ENCODE peak calls at places on chromosomes 13 and 19, in five cellular contexts. J is mesendoderm, N is trophoblast cell, T is neuronal stem cell, V is mesenchymal stem cell. W is an unnamed sample.

GRCh38 chr13:21402586-21403307 is 56.4 kb downstream of the ZDHHC20 start:
- DNase-seq in J (no peak), N (no peak), T (no peak), V (peak), W (peak)

GRCh38 chr13:77898097-77898496 is 20.5 kb downstream of the EDNRB start:
- DNase-seq in J (no peak), N (no peak), T (no peak), V (peak), W (peak)

GRCh38 chr13:113044431-113045114 is 61.0 kb upstream of the F7 start:
- DNase-seq in J (no peak), N (no peak), T (no peak), V (no peak), W (no peak)

GRCh38 chr13:44726214-44726613 is 150.1 kb upstream of the TSC22D1 start:
- DNase-seq in J (no peak), N (peak), T (no peak), V (peak), W (peak)

GRCh38 chr19:35044317-35045117 is 3.0 kb downstream of the HPN start:
- DNase-seq in J (peak), N (peak), T (peak), V (peak), W (peak)

GRCh38 chr19:3073159-3073563 is 10.9 kb upstream of the TLE5 start:
- DNase-seq in J (peak), N (peak), T (no peak), V (peak), W (peak)

GRCh38 chr13:20127563-20128458 is 33.0 kb downstream of the GJA3 start:
- DNase-seq in J (peak), N (peak), T (peak), V (peak), W (peak)

GRCh38 chr13:79735228-79735627 is 254.3 kb downstream of the NDFIP2 start:
- DNase-seq in J (no peak), N (no peak), T (no peak), V (peak), W (peak)

GRCh38 chr19:41245779-41246297 is 18.3 kb upstream of the HNRNPUL1 start:
- DNase-seq in J (no peak), N (no peak), T (no peak), V (no peak), W (no peak)

GRCh38 chr19:27720155-27720554 is 1492.8 kb downstream of the UQCRFS1 start:
- DNase-seq in J (no peak), N (peak), T (no peak), V (no peak), W (no peak)

GRCh38 chr19:54209748-54210494 is 9.3 kb downstream of the RPS9 start:
- DNase-seq in J (peak), N (peak), T (no peak), V (peak), W (peak)

GRCh38 chr13:113729329-113730019 is 29.6 kb upstream of the TMEM255B start:
- DNase-seq in J (no peak), N (no peak), T (no peak), V (no peak), W (no peak)

GRCh38 chr13:77345150-77345780 is 18.4 kb upstream of the MYCBP2 start:
- DNase-seq in J (no peak), N (peak), T (no peak), V (no peak), W (no peak)

GRCh38 chr13:97574926-97575325 is 141.0 kb downstream of the RAP2A start:
- DNase-seq in J (peak), N (peak), T (no peak), V (peak), W (peak)

GRCh38 chr13:20553309-20553708 is 13.6 kb upstream of the IFT88 start:
- DNase-seq in J (no peak), N (peak), T (no peak), V (no peak), W (no peak)

GRCh38 chr13:85590231-85590931 is 208.8 kb downstream of the SLITRK6 start:
- DNase-seq in J (no peak), N (no peak), T (no peak), V (peak), W (no peak)

GRCh38 chr13:30408319-30409101 is 13.8 kb upstream of the UBE2L5 start:
- DNase-seq in J (peak), N (peak), T (peak), V (peak), W (peak)

GRCh38 chr13:113810640-113811039 is 51.6 kb downstream of the TMEM255B start:
- DNase-seq in J (no peak), N (no peak), T (no peak), V (no peak), W (no peak)

GRCh38 chr13:114097504-114097892 is 34.9 kb downstream of the RASA3 start:
- DNase-seq in J (no peak), N (no peak), T (no peak), V (no peak), W (no peak)

GRCh38 chr13:32515246-32515645 is 23.3 kb downstream of the N4BP2L2 start:
- DNase-seq in J (no peak), N (no peak), T (no peak), V (peak), W (peak)

GRCh38 chr13:45623516-45624090 is 8.1 kb upstream of the ERICH6B start:
- DNase-seq in J (peak), N (peak), T (no peak), V (peak), W (peak)

GRCh38 chr19:13008926-13009787 is 13.9 kb downstream of the NFIX start:
- DNase-seq in J (peak), N (no peak), T (no peak), V (no peak), W (no peak)

GRCh38 chr13:99360696-99361095 is 53.5 kb upstream of the GPR183 start:
- DNase-seq in J (no peak), N (no peak), T (no peak), V (no peak), W (no peak)

GRCh38 chr13:77767413-77767812 is 69.9 kb downstream of the SLAIN1 start:
- DNase-seq in J (no peak), N (no peak), T (no peak), V (no peak), W (no peak)

GRCh38 chr19:33436360-33437345 is 63.1 kb downstream of the CEBPG start:
- DNase-seq in J (no peak), N (no peak), T (no peak), V (no peak), W (no peak)

GRCh38 chr13:101157261-101157660 is 259.0 kb downstream of the NALCN start:
- DNase-seq in J (peak), N (peak), T (no peak), V (no peak), W (no peak)

GRCh38 chr13:90485441-90485840 is 862.0 kb upstream of the MIR17HG start:
- DNase-seq in J (no peak), N (no peak), T (no peak), V (peak), W (peak)

GRCh38 chr19:7605490-7606222 is 10.0 kb downstream of the CAMSAP3 start:
- DNase-seq in J (peak), N (peak), T (no peak), V (peak), W (no peak)

GRCh38 chr19:47419037-47419783 is at the start of gene MEIS3:
- DNase-seq in J (peak), N (no peak), T (no peak), V (no peak), W (no peak)

GRCh38 chr13:98710521-98710920 is 42.0 kb downstream of the SLC15A1 start:
- DNase-seq in J (no peak), N (no peak), T (no peak), V (no peak), W (no peak)

GRCh38 chr19:51749979-51750378 is 1.7 kb downstream of the FPR1 start:
- DNase-seq in J (no peak), N (no peak), T (no peak), V (no peak), W (no peak)

GRCh38 chr13:102286326-102286725 is 115.5 kb downstream of the FGF14 start:
- DNase-seq in J (peak), N (peak), T (no peak), V (peak), W (peak)

GRCh38 chr19:45591004-45591637 is 6.5 kb upstream of the OPA3 start:
- DNase-seq in J (peak), N (peak), T (no peak), V (no peak), W (peak)

GRCh38 chr19:18776736-18777135 is 14.4 kb downstream of the COMP start:
- DNase-seq in J (peak), N (peak), T (no peak), V (peak), W (peak)

DNA sequence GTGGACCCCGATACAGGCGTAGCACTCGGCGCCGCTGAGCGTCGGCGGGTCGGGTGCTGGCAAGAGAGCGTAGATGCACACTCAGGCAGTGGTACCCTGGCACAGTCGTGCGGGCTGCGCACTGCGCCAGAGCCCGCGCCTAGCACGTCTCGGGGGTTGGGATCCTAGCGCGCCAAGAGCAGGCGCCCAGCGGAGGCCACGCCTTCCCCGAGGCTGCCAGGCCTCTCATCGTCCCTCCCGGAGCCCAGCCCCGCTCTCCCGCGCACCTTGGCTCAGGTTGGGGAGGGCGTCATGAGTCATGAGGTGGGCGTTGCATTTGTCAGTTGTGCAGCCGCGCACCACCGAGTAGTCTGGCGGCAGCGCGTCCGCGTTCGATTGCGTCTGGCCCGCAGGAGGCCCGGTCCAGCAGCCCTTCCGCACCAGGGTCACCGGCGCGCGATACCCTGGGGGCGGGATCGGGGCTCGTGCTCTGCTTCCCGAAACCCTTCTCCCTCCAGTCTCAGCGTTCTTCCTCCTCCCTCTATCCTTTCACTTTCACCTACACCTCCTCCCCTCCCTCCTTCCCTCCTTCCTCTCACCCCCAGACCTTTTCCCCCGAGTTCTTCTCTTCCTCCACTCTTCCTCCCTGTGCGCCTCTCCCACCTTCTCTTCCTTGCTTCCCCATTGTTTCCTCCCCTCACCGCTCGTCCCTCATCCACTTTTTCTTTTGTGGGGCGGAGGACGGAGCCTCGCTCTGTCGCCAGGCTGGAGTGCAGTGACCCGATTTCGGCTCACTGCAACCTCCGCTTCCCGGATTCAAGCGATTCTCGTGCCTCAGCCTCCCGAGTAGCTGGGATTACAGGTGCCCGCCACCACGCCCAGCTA is 3.5 kb downstream of the LYPD5 start:
- DNase-seq in J (peak), N (peak), T (no peak), V (no peak), W (no peak)
- H4K8ac ChIP-seq in J (no peak), N (no peak), T (no peak), V (peak), W (no peak)

DNA sequence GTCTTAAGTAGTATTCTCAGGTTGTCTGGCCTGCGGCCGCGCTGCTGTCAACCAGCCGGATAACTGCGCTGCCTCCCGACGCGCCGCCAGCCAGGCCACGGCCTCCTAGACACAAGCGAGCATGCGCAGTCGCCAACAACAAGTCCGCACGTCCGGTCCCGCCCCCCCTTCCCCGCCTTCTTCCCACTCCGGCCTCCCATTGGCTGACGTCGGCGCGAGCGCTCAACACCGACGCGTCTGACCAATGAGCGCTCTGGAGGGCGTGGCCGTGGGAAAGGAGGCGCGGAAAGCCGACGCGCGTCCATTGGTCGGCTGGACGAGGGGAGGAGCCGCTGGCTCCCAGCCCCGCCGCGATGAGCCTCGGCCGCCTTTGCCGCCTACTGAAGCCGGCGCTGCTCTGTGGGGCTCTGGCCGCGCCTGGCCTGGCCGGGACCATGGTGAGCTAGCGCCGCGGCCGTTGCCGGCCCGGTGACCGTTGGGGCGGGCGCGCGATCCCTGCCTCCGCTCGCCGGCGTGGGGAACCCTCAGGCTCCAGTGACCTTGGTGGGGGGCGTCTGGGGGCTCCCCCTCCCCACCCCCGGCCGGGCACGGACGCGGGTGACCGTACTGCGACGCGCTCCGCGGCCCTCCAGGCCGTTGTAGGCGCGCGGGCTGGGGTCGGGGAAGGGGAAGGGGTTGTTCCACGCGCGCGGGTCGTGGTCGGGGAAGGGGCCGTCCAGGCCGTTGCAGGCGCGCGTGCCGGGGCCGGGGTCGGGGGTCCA is at the start of gene GPX4:
- DNase-seq in J (peak), N (peak), T (peak), V (peak), W (peak)
- H4K8ac ChIP-seq in J (no peak), N (peak), T (no peak), V (peak), W (peak)

GRCh38 chr13:50936681-50937080 is 27.1 kb downstream of the RNASEH2B start:
- DNase-seq in J (no peak), N (peak), T (no peak), V (peak), W (no peak)
- H4K8ac ChIP-seq in J (no peak), N (no peak), T (no peak), V (no peak), W (no peak)

GRCh38 chr19:17234911-17235617 is 9.0 kb downstream of the OCEL1 start:
- DNase-seq in J (peak), N (peak), T (no peak), V (peak), W (peak)
- H4K8ac ChIP-seq in J (no peak), N (peak), T (peak), V (peak), W (peak)

GRCh38 chr19:10473192-10473591 is 30.0 kb downstream of the KEAP1 start:
- DNase-seq in J (no peak), N (no peak), T (no peak), V (no peak), W (no peak)

GRCh38 chr19:10464456-10464855 is 38.7 kb downstream of the KEAP1 start:
- DNase-seq in J (no peak), N (peak), T (no peak), V (no peak), W (no peak)

GRCh38 chr19:10467104-10467706 is 36.0 kb downstream of the KEAP1 start:
- DNase-seq in J (no peak), N (no peak), T (no peak), V (no peak), W (no peak)

GRCh38 chr19:10471909-10472308 is 31.2 kb downstream of the KEAP1 start:
- DNase-seq in J (no peak), N (peak), T (no peak), V (peak), W (peak)

GRCh38 chr19:10468133-10468532 is 35.0 kb downstream of the KEAP1 start:
- DNase-seq in J (no peak), N (no peak), T (no peak), V (no peak), W (no peak)
- H4K8ac ChIP-seq in J (no peak), N (no peak), T (no peak), V (no peak), W (no peak)

DNA sequence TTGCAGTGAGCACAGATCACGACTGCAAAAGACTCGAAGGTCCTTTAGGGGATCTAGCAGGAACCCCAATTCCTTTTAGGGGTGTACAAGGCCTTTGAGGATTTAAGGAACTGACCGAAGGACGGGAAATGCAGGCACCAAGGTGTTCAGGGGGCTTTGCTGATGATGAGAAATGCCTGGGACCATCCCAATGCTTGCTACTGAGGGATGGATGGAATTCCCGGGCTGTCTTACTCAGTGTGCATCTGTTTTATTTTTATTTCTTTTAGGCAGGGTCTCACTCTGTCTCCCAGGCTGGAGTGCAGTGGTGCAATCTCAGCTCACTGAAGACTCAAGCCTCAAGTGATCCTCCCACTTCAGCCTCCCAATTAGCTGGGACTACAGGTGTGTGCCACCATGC is 11.3 kb downstream of the PRR22 start:
- DNase-seq in J (no peak), N (no peak), T (no peak), V (no peak), W (no peak)
- H4K8ac ChIP-seq in J (no peak), N (peak), T (no peak), V (no peak), W (peak)

GRCh38 chr19:1841209-1841924 is 6.9 kb downstream of the REXO1 start:
- DNase-seq in J (no peak), N (no peak), T (no peak), V (no peak), W (no peak)
- H4K8ac ChIP-seq in J (no peak), N (no peak), T (no peak), V (no peak), W (no peak)

W was measured in IMR-90.